ENCODE peak calls at places on chromosomes 4 and X, in five cellular contexts. M is Karpas-422; Y is CD4-positive, alpha-beta memory T cell; S is activated CD4-positive, CD25-positive, alpha-beta regulatory T cell treated with anti-CD3 and anti-CD28 coated beads, Interleukin-2, amount 50 U/mL, for 72 hours; Z is naive thymus-derived CD8-positive, alpha-beta T cell. T is an unnamed sample.
A peak's percentile ranks its signal among the peaks of the same experiment; 100 is the strongest.

GRCh38 chrX:150873616-150874015 is 24.9 kb downstream of the CD99L2 start:
- DNase-seq in Z (no peak), Y (no peak), S (no peak), M (no peak), T (peak; percentile 25)

GRCh38 chr4:107913283-107913899 is 18.0 kb upstream of the CYP2U1 start:
- DNase-seq in Y (peak; percentile 60), Z (no peak), S (no peak), M (peak; percentile 83), T (peak; percentile 32)

GRCh38 chr4:82275431-82276423 is 98.1 kb downstream of the HNRNPD start:
- DNase-seq in Y (no peak), M (peak; percentile 54), S (no peak), Z (no peak), T (no peak)

GRCh38 chrX:28586891-28587635 is at the start of gene IL1RAPL1:
- DNase-seq in Y (no peak), S (no peak), Z (no peak), M (no peak), T (no peak)

GRCh38 chr4:25523405-25523804 is 132.2 kb upstream of the SLC34A2 start:
- DNase-seq in M (no peak), Y (no peak), Z (no peak), S (no peak), T (peak; percentile 60)

GRCh38 chr4:58274553-58274952 is 1164.4 kb upstream of the IGFBP7 start:
- DNase-seq in M (no peak), S (no peak), Z (no peak), Y (no peak), T (no peak)

GRCh38 chr4:121788896-121789295 is 12.2 kb upstream of the EXOSC9 start:
- DNase-seq in S (no peak), Z (no peak), M (no peak), Y (no peak), T (no peak)

GRCh38 chrX:10634681-10635161 is 14.3 kb upstream of the MID1 start:
- DNase-seq in M (peak; percentile 57), Z (no peak), S (no peak), Y (no peak), T (no peak)

GRCh38 chr4:59127748-59128147 is 2017.6 kb upstream of the IGFBP7 start:
- DNase-seq in Z (no peak), Y (no peak), M (no peak), S (no peak), T (no peak)

GRCh38 chr4:10095296-10095991 is 21.2 kb downstream of the WDR1 start:
- DNase-seq in S (no peak), Z (no peak), M (no peak), Y (no peak), T (no peak)

GRCh38 chr4:144862221-144862620 is 216.3 kb downstream of the HHIP start:
- DNase-seq in S (no peak), Y (no peak), Z (no peak), M (peak; percentile 17), T (no peak)

GRCh38 chr4:11313157-11313943 is 115.3 kb downstream of the HS3ST1 start:
- DNase-seq in Y (no peak), S (no peak), Z (no peak), M (no peak), T (no peak)

GRCh38 chr4:182778222-182778982 is 138.8 kb downstream of the DCTD start:
- DNase-seq in Z (no peak), Y (no peak), M (no peak), S (no peak), T (no peak)

GRCh38 chr4:187209921-187210613 is 486.4 kb upstream of the FAT1 start:
- DNase-seq in Y (no peak), M (no peak), S (no peak), Z (no peak), T (no peak)

T was measured in adrenal gland.